ENCODE peak calls at places on chromosomes 11 and 22, in four cellular contexts. U, T, N and S are unnamed samples.

GRCh38 chr11:44464741-44465140 is 100.7 kb upstream of the CD82 start:
- DNase-seq in U (no peak), T (peak), N (no peak), S (no peak)

GRCh38 chr22:39381930-39382329 is 17.6 kb upstream of the TAB1 start:
- DNase-seq in U (no peak), T (no peak), N (no peak), S (no peak)

GRCh38 chr11:24295360-24295759 is 201.5 kb upstream of the LUZP2 start:
- DNase-seq in U (no peak), T (no peak), N (no peak), S (no peak)

GRCh38 chr11:2209370-2209801 is 37.8 kb upstream of the TH start:
- DNase-seq in U (peak), T (no peak), N (no peak), S (no peak)

GRCh38 chr22:46619830-46620501 is at the start of gene GRAMD4:
- DNase-seq in U (peak), T (peak), N (peak), S (no peak)

GRCh38 chr11:6320411-6321207 is at the start of gene CAVIN3:
- DNase-seq in U (peak), T (no peak), N (peak), S (no peak)

GRCh38 chr11:14886509-14886908 is 5.5 kb downstream of the CYP2R1 start:
- DNase-seq in U (no peak), T (peak), N (no peak), S (peak)

GRCh38 chr11:114501901-114502300 is 57.8 kb downstream of the NXPE1 start:
- DNase-seq in U (no peak), T (no peak), N (no peak), S (no peak)

GRCh38 chr11:66119348-66120133 is 49.5 kb downstream of the PACS1 start:
- DNase-seq in U (no peak), T (peak), N (no peak), S (peak)